ENCODE peak calls at places on chromosomes 2 and 18, in nine cellular contexts. One of them, this sample, is unnamed.

GRCh38 chr2:148816176-148816575 is 58.9 kb upstream of the KIF5C start:
- DNase-seq in Peyer's patch: no peak
- DNase-seq in heart left ventricle: no peak
- DNase-seq in body of pancreas: no peak
- DNase-seq in spleen: no peak
- DNase-seq in right lobe of liver: no peak
- DNase-seq in thyroid gland: no peak
- DNase-seq in sigmoid colon: no peak
- DNase-seq in HepG2: no peak
- DNase-seq in this sample: no peak

GRCh38 chr2:233466991-233467603 is 99.5 kb downstream of the USP40 start:
- DNase-seq in spleen: peak; percentile 51
- DNase-seq in heart left ventricle: peak; percentile 13
- DNase-seq in thyroid gland: peak; percentile 2
- DNase-seq in HepG2: no peak
- DNase-seq in body of pancreas: no peak
- DNase-seq in right lobe of liver: peak; percentile 13
- DNase-seq in Peyer's patch: no peak
- DNase-seq in sigmoid colon: peak; percentile 61
- DNase-seq in this sample: peak; percentile 20

GRCh38 chr18:68426731-68427315 is 288.1 kb downstream of the TMX3 start:
- DNase-seq in body of pancreas: no peak
- DNase-seq in sigmoid colon: no peak
- DNase-seq in thyroid gland: no peak
- DNase-seq in right lobe of liver: no peak
- DNase-seq in Peyer's patch: no peak
- DNase-seq in HepG2: no peak
- DNase-seq in spleen: no peak
- DNase-seq in heart left ventricle: no peak
- DNase-seq in this sample: no peak

GRCh38 chr2:127400897-127401756 is 13.4 kb upstream of the MAP3K2 start:
- DNase-seq in spleen: peak; percentile 65
- DNase-seq in HepG2: peak; percentile 61
- DNase-seq in thyroid gland: peak; percentile 46
- DNase-seq in heart left ventricle: no peak
- DNase-seq in right lobe of liver: no peak
- DNase-seq in body of pancreas: no peak
- DNase-seq in Peyer's patch: no peak
- DNase-seq in sigmoid colon: no peak
- DNase-seq in this sample: peak; percentile 65

GRCh38 chr18:62672600-62672999 is 42.7 kb upstream of the PHLPP1 start:
- DNase-seq in heart left ventricle: no peak
- DNase-seq in right lobe of liver: no peak
- DNase-seq in sigmoid colon: no peak
- DNase-seq in Peyer's patch: no peak
- DNase-seq in spleen: no peak
- DNase-seq in thyroid gland: no peak
- DNase-seq in body of pancreas: no peak
- DNase-seq in HepG2: peak; percentile 16
- DNase-seq in this sample: no peak

GRCh38 chr18:76495435-76496199 is 575 bp upstream of the ZNF516 start:
- DNase-seq in heart left ventricle: no peak
- DNase-seq in sigmoid colon: peak; percentile 77
- DNase-seq in HepG2: peak; percentile 65
- DNase-seq in body of pancreas: peak; percentile 64
- DNase-seq in Peyer's patch: no peak
- DNase-seq in thyroid gland: peak; percentile 39
- DNase-seq in spleen: peak; percentile 86
- DNase-seq in right lobe of liver: peak; percentile 56
- DNase-seq in this sample: no peak

GRCh38 chr2:220795705-220796104 is 776.4 kb downstream of the EPHA4 start:
- DNase-seq in body of pancreas: no peak
- DNase-seq in thyroid gland: no peak
- DNase-seq in heart left ventricle: no peak
- DNase-seq in HepG2: no peak
- DNase-seq in Peyer's patch: no peak
- DNase-seq in sigmoid colon: no peak
- DNase-seq in right lobe of liver: no peak
- DNase-seq in spleen: no peak
- DNase-seq in this sample: no peak

GRCh38 chr2:104140361-104140760 is 713.6 kb upstream of the POU3F3 start:
- DNase-seq in sigmoid colon: no peak
- DNase-seq in HepG2: no peak
- DNase-seq in right lobe of liver: no peak
- DNase-seq in thyroid gland: no peak
- DNase-seq in heart left ventricle: no peak
- DNase-seq in body of pancreas: no peak
- DNase-seq in spleen: no peak
- DNase-seq in Peyer's patch: no peak
- DNase-seq in this sample: no peak

GRCh38 chr2:66815886-66816285 is 381.0 kb downstream of the MEIS1 start:
- DNase-seq in Peyer's patch: no peak
- DNase-seq in thyroid gland: no peak
- DNase-seq in HepG2: no peak
- DNase-seq in right lobe of liver: no peak
- DNase-seq in body of pancreas: no peak
- DNase-seq in sigmoid colon: no peak
- DNase-seq in heart left ventricle: no peak
- DNase-seq in spleen: no peak
- DNase-seq in this sample: no peak

GRCh38 chr2:207042155-207042554 is 102.8 kb downstream of the CPO start:
- DNase-seq in heart left ventricle: no peak
- DNase-seq in sigmoid colon: no peak
- DNase-seq in right lobe of liver: no peak
- DNase-seq in Peyer's patch: no peak
- DNase-seq in spleen: no peak
- DNase-seq in body of pancreas: no peak
- DNase-seq in HepG2: no peak
- DNase-seq in thyroid gland: no peak
- DNase-seq in this sample: no peak

GRCh38 chr2:195489101-195489500 is 167.9 kb upstream of the SLC39A10 start:
- DNase-seq in right lobe of liver: no peak
- DNase-seq in heart left ventricle: no peak
- DNase-seq in body of pancreas: no peak
- DNase-seq in Peyer's patch: no peak
- DNase-seq in HepG2: no peak
- DNase-seq in thyroid gland: no peak
- DNase-seq in spleen: no peak
- DNase-seq in sigmoid colon: no peak
- DNase-seq in this sample: no peak

GRCh38 chr2:102057502-102058292 is 65.9 kb downstream of the IL1R2 start:
- DNase-seq in heart left ventricle: peak; percentile 63
- DNase-seq in Peyer's patch: no peak
- DNase-seq in HepG2: peak; percentile 98
- DNase-seq in sigmoid colon: no peak
- DNase-seq in right lobe of liver: peak; percentile 65
- DNase-seq in spleen: no peak
- DNase-seq in body of pancreas: no peak
- DNase-seq in thyroid gland: no peak
- DNase-seq in this sample: peak; percentile 70

GRCh38 chr2:236848467-236848866 is 237.2 kb upstream of the COPS8 start:
- DNase-seq in HepG2: no peak
- DNase-seq in thyroid gland: no peak
- DNase-seq in Peyer's patch: no peak
- DNase-seq in spleen: no peak
- DNase-seq in sigmoid colon: no peak
- DNase-seq in heart left ventricle: no peak
- DNase-seq in right lobe of liver: no peak
- DNase-seq in body of pancreas: no peak
- DNase-seq in this sample: no peak

GRCh38 chr2:175004980-175005832 is at the start of gene CHN1:
- DNase-seq in right lobe of liver: peak; percentile 79
- DNase-seq in thyroid gland: peak; percentile 73
- DNase-seq in heart left ventricle: peak; percentile 92
- DNase-seq in Peyer's patch: peak; percentile 46
- DNase-seq in spleen: peak; percentile 89
- DNase-seq in body of pancreas: peak; percentile 64
- DNase-seq in sigmoid colon: peak; percentile 91
- DNase-seq in HepG2: peak; percentile 66
- DNase-seq in this sample: peak; percentile 49

GRCh38 chr18:58525517-58525916 is 103.4 kb downstream of the ALPK2 start:
- DNase-seq in heart left ventricle: no peak
- DNase-seq in thyroid gland: no peak
- DNase-seq in right lobe of liver: no peak
- DNase-seq in Peyer's patch: no peak
- DNase-seq in spleen: no peak
- DNase-seq in HepG2: no peak
- DNase-seq in body of pancreas: no peak
- DNase-seq in sigmoid colon: no peak
- DNase-seq in this sample: no peak

GRCh38 chr2:233418761-233419625 is 64.7 kb downstream of the DGKD start:
- DNase-seq in HepG2: no peak
- DNase-seq in body of pancreas: no peak
- DNase-seq in spleen: peak; percentile 91
- DNase-seq in right lobe of liver: no peak
- DNase-seq in heart left ventricle: peak; percentile 85
- DNase-seq in thyroid gland: peak; percentile 30
- DNase-seq in Peyer's patch: peak; percentile 80
- DNase-seq in sigmoid colon: peak; percentile 83
- DNase-seq in this sample: peak; percentile 65

GRCh38 chr2:112541315-112542122 is 746 bp upstream of the POLR1B start:
- DNase-seq in Peyer's patch: peak; percentile 29
- DNase-seq in HepG2: no peak
- DNase-seq in sigmoid colon: peak; percentile 80
- DNase-seq in thyroid gland: peak; percentile 64
- DNase-seq in heart left ventricle: peak; percentile 78
- DNase-seq in right lobe of liver: peak; percentile 56
- DNase-seq in body of pancreas: no peak
- DNase-seq in spleen: peak; percentile 94
- DNase-seq in this sample: no peak
- TF ChIP-seq POLR2A in Peyer's patch: peak; percentile 44
- TF ChIP-seq POLR2A in HepG2: peak; percentile 62
- TF ChIP-seq POLR2A in sigmoid colon: peak; percentile 24
- TF ChIP-seq POLR2A in thyroid gland: no peak
- TF ChIP-seq POLR2A in heart left ventricle: no peak
- TF ChIP-seq POLR2A in right lobe of liver: no peak
- TF ChIP-seq POLR2A in body of pancreas: peak; percentile 72
- TF ChIP-seq POLR2A in spleen: peak; percentile 30
- TF ChIP-seq POLR2A in this sample: no peak

DNA sequence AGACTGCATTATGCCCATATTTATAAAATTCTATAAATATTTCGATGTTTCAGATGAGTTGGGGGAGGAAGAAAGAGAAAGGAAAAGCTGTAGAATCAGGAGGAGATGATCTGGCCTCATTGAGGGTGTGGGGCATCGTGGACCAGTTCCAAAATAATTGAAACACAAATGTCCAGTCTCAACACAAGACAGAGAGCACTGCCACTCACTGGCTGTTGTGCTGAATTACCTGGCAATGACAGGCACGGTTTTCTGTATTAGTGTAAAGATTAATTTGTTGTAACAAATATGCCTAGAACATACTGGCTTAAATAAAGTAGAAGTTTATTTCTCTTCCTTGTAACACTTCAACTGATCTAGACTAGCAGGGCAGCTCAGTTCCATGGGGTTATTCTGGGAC is 24.1 kb downstream of the POLE4 start:
- DNase-seq in HepG2: peak; percentile 24
- DNase-seq in right lobe of liver: no peak
- DNase-seq in Peyer's patch: no peak
- DNase-seq in sigmoid colon: no peak
- DNase-seq in spleen: no peak
- DNase-seq in body of pancreas: no peak
- DNase-seq in heart left ventricle: no peak
- DNase-seq in thyroid gland: no peak
- DNase-seq in this sample: no peak
- H3K27ac ChIP-seq in HepG2: no peak overlapping the region
- H3K27ac ChIP-seq in right lobe of liver: no peak overlapping the region
- H3K27ac ChIP-seq in Peyer's patch: no peak overlapping the region
- H3K27ac ChIP-seq in sigmoid colon: no peak overlapping the region
- H3K27ac ChIP-seq in spleen: no peak overlapping the region
- H3K27ac ChIP-seq in body of pancreas: no peak overlapping the region
- H3K27ac ChIP-seq in heart left ventricle: no peak overlapping the region
- H3K27ac ChIP-seq in thyroid gland: no peak overlapping the region
- H3K27ac ChIP-seq in this sample: no peak overlapping the region

DNA sequence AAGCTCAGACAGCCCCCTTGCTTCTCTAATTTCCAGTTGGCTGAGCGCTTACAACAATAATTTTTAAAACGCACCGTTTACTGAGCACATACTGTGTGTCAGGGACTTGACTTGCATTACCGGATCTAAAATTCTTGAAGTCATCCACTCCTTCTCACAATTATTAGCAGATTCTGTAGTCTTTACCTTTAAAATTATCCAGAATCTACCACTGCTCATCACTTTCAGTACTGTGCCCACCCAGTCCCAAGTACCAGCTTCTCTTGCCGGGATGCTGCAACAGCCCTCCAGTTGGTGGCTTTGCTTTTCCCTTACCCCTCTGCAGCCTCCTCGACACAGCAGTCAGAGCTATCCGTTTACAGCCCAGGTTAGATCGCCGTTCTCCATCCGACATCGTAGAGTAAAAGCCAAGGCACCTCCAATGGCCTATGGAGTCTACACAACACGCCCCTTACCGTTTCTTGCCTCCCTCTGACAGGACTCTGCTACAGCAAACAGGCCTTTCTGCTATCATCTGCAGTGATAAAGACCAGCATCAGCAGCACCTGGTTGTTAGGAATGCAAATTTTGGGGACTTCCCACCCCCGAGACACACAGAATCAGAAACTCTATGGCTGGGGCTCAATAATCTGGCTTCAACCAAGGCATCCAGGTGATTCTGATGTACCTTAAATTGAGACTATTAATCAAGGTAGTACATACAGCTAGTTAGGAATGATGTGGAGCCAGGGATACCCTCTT is 75.2 kb upstream of the TSPYL6 start:
- DNase-seq in sigmoid colon: peak; percentile 66
- DNase-seq in spleen: no peak
- DNase-seq in Peyer's patch: no peak
- DNase-seq in heart left ventricle: no peak
- DNase-seq in right lobe of liver: no peak
- DNase-seq in body of pancreas: no peak
- DNase-seq in HepG2: no peak
- DNase-seq in thyroid gland: no peak
- DNase-seq in this sample: no peak
- TF ChIP-seq POLR2A in sigmoid colon: no peak
- TF ChIP-seq POLR2A in spleen: no peak
- TF ChIP-seq POLR2A in Peyer's patch: no peak
- TF ChIP-seq POLR2A in heart left ventricle: no peak
- TF ChIP-seq POLR2A in right lobe of liver: no peak
- TF ChIP-seq POLR2A in body of pancreas: no peak
- TF ChIP-seq POLR2A in HepG2: no peak
- TF ChIP-seq POLR2A in thyroid gland: no peak
- TF ChIP-seq POLR2A in this sample: no peak

DNA sequence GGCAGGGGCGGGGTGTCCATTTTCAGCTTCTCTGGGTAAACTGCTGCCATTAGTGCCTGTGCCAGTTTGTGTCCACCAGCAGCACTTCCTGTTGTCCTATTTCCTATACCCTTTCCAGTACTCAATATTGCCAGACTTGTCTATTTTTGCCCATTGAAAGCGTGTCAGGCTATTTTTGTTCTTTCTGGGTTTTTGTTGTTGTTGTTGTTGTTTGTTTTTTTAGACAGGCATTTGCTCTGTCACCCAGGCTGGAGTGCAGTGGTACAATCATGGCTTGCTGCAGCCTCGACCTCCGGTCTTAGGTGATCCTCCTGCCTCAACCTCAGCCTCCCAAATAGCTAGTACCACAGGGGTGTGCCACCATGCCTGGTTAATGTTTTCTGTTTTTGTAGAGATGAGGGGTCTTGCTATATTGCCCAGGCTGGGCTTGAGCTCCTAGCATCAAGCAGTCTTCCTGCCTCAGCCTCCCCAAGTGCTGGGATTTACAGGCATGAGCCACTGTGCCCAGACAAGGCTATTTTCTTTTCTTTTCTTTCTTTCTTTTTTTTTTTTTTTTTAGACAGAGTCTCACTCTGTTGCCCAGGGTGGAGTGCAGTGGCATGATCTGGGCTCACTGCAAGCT is 8.5 kb downstream of the PRELID3A start:
- DNase-seq in spleen: peak; percentile 23
- DNase-seq in HepG2: no peak
- DNase-seq in Peyer's patch: no peak
- DNase-seq in heart left ventricle: no peak
- DNase-seq in thyroid gland: no peak
- DNase-seq in body of pancreas: no peak
- DNase-seq in right lobe of liver: no peak
- DNase-seq in sigmoid colon: no peak
- DNase-seq in this sample: no peak
- H3K27ac ChIP-seq in spleen: no peak overlapping the region
- H3K27ac ChIP-seq in HepG2: no peak overlapping the region
- H3K27ac ChIP-seq in Peyer's patch: no peak overlapping the region
- H3K27ac ChIP-seq in heart left ventricle: peak overlapping the region; percentile 61
- H3K27ac ChIP-seq in thyroid gland: no peak overlapping the region
- H3K27ac ChIP-seq in body of pancreas: no peak overlapping the region
- H3K27ac ChIP-seq in right lobe of liver: no peak overlapping the region
- H3K27ac ChIP-seq in sigmoid colon: no peak overlapping the region
- H3K27ac ChIP-seq in this sample: peak overlapping the region; percentile 62